ENCODE peak calls at places on chromosomes 3 and 15, in ten cellular contexts. W is IMR-90, T is H1, P is body of pancreas, X is A549, R is GM12891, Q is ovary, S is lower leg skin, C is Peyer's patch, F is sigmoid colon. Y is an unnamed sample.

GRCh38 chr3:36380171-36381031 is at the start of gene STAC:
- DNase-seq in P (peak), F (no peak), X (peak), S (peak), T (no peak), Q (peak), R (no peak), C (no peak), W (no peak), Y (peak)

GRCh38 chr3:102687851-102688555 is 253.2 kb downstream of the ZPLD1 start:
- DNase-seq in T (peak), P (no peak), Q (no peak), F (no peak), W (no peak), S (no peak), R (no peak), C (no peak), X (no peak), Y (no peak)

GRCh38 chr3:11245276-11245675 is 26.9 kb upstream of the ATG7 start:
- DNase-seq in S (no peak), Q (no peak), R (no peak), T (no peak), W (no peak), X (no peak), C (no peak), F (no peak), P (no peak), Y (no peak)

GRCh38 chr3:11452988-11453847 is 181.0 kb downstream of the ATG7 start:
- DNase-seq in C (no peak), Q (no peak), F (no peak), P (no peak), R (no peak), S (no peak), W (peak), X (no peak), T (no peak), Y (no peak)

GRCh38 chr3:101978348-101978747 is 129.0 kb downstream of the NFKBIZ start:
- DNase-seq in T (no peak), W (no peak), X (no peak), R (no peak), C (no peak), S (no peak), F (no peak), P (no peak), Q (no peak), Y (no peak)

GRCh38 chr15:40282870-40283614 is at the start of gene ANKRD63:
- DNase-seq in T (no peak), S (no peak), Q (no peak), C (peak), X (no peak), W (no peak), P (no peak), R (peak), F (no peak), Y (no peak)

GRCh38 chr3:115146032-115146417 is 1.1 kb downstream of the ZBTB20 start:
- DNase-seq in F (peak), X (peak), T (no peak), Q (peak), S (peak), P (peak), C (peak), R (no peak), W (peak), Y (peak)

GRCh38 chr3:33758874-33759273 is 39.6 kb upstream of the PDCD6IP start:
- DNase-seq in Q (no peak), W (no peak), C (no peak), X (no peak), T (no peak), R (no peak), F (no peak), P (no peak), S (no peak), Y (no peak)

GRCh38 chr3:88032245-88032644 is 26.6 kb downstream of the CGGBP1 start:
- DNase-seq in W (peak), R (no peak), Q (no peak), X (no peak), S (no peak), F (no peak), P (no peak), C (no peak), T (no peak), Y (no peak)

GRCh38 chr15:70061086-70061370 is 36.7 kb downstream of the TLE3 start:
- DNase-seq in X (no peak), Q (no peak), R (no peak), C (no peak), S (no peak), F (no peak), T (no peak), P (no peak), W (no peak), Y (no peak)

GRCh38 chr3:94137377-94137776 is 74.5 kb downstream of the NSUN3 start:
- DNase-seq in X (no peak), C (no peak), F (no peak), Q (no peak), S (no peak), W (no peak), T (no peak), P (no peak), R (no peak), Y (no peak)

GRCh38 chr15:82849556-82850241 is 40.3 kb downstream of the WHAMM start:
- DNase-seq in C (peak), P (peak), Q (peak), R (peak), F (peak), W (peak), T (peak), X (peak), S (peak), Y (peak)

GRCh38 chr15:58309993-58310928 is 121.5 kb upstream of the LIPC start:
- DNase-seq in F (peak), C (no peak), T (no peak), X (no peak), P (no peak), W (no peak), S (no peak), R (no peak), Q (no peak), Y (peak)

GRCh38 chr3:195065864-195066185 is 205.1 kb downstream of the XXYLT1 start:
- DNase-seq in F (peak), Q (no peak), T (no peak), X (no peak), W (no peak), C (no peak), S (no peak), R (no peak), P (peak), Y (no peak)

GRCh38 chr15:93803406-93803805 is 428.0 kb upstream of the MCTP2 start:
- DNase-seq in S (no peak), F (no peak), R (no peak), P (no peak), C (no peak), W (no peak), T (no peak), Q (no peak), X (no peak), Y (no peak)

GRCh38 chr3:156307704-156308103 is 187.3 kb downstream of the KCNAB1 start:
- DNase-seq in Q (peak), C (no peak), R (no peak), X (no peak), T (no peak), S (no peak), W (peak), P (peak), F (peak), Y (peak)

GRCh38 chr3:108090066-108090700 is 648 bp downstream of the CD47 start:
- DNase-seq in C (peak), R (no peak), W (peak), T (no peak), F (peak), S (peak), P (peak), Q (no peak), X (peak), Y (peak)

GRCh38 chr3:57825116-57825515 is 69.0 kb downstream of the SLMAP start:
- DNase-seq in S (no peak), T (no peak), F (no peak), X (no peak), W (no peak), C (no peak), R (no peak), P (no peak), Q (no peak), Y (no peak)

GRCh38 chr3:141070229-141070628 is 19.1 kb downstream of the SPSB4 start:
- DNase-seq in X (no peak), W (no peak), F (no peak), Q (no peak), S (no peak), R (no peak), T (no peak), C (no peak), P (no peak), Y (no peak)

GRCh38 chr3:128557531-128558280 is 64.7 kb upstream of the GATA2 start:
- DNase-seq in T (no peak), X (no peak), S (no peak), C (no peak), F (peak), Q (no peak), R (no peak), W (no peak), P (no peak), Y (no peak)

GRCh38 chr3:98920166-98920565 is 18.7 kb upstream of the DCBLD2 start:
- DNase-seq in W (no peak), X (no peak), F (no peak), S (no peak), C (no peak), P (no peak), Q (no peak), R (no peak), T (no peak), Y (no peak)

GRCh38 chr3:42635111-42635510 is 18.4 kb upstream of the ZBTB47 start:
- DNase-seq in C (no peak), T (no peak), F (no peak), P (no peak), W (peak), S (no peak), X (peak), Q (no peak), R (no peak), Y (no peak)

GRCh38 chr15:40930430-40931299 is 1.5 kb downstream of the DLL4 start:
- DNase-seq in R (no peak), S (no peak), C (no peak), P (peak), X (peak), W (peak), T (no peak), Q (peak), F (no peak), Y (peak)

GRCh38 chr3:127441764-127442163 is 148.8 kb downstream of the TPRA1 start:
- DNase-seq in Q (no peak), S (peak), P (no peak), C (no peak), X (no peak), W (no peak), T (no peak), R (no peak), F (peak), Y (no peak)

GRCh38 chr15:39079296-39079834 is 501.5 kb upstream of the THBS1 start:
- DNase-seq in C (no peak), W (peak), F (no peak), T (no peak), P (no peak), R (no peak), S (no peak), X (peak), Q (no peak), Y (no peak)

GRCh38 chr3:39372831-39373230 is 10.3 kb upstream of the SLC25A38 start:
- DNase-seq in S (no peak), W (peak), Q (no peak), X (no peak), P (no peak), F (no peak), T (no peak), C (no peak), R (no peak), Y (no peak)

GRCh38 chr15:100060276-100060926 is 281.4 kb downstream of the ADAMTS17 start:
- DNase-seq in Q (no peak), C (no peak), F (no peak), W (peak), R (no peak), X (no peak), T (no peak), S (no peak), P (peak), Y (no peak)

GRCh38 chr3:122572940-122573412 is 4.5 kb upstream of the PARP15 start:
- DNase-seq in C (peak), W (peak), F (no peak), Q (no peak), X (peak), P (peak), R (no peak), T (peak), S (no peak), Y (peak)

GRCh38 chr15:90902996-90903732 is at the start of gene MAN2A2:
- DNase-seq in Q (peak), X (peak), R (peak), S (peak), F (no peak), P (peak), W (peak), C (peak), T (no peak), Y (peak)

GRCh38 chr3:17125738-17126137 is 241.0 kb downstream of the PLCL2 start:
- DNase-seq in T (no peak), P (no peak), Q (no peak), C (no peak), W (no peak), R (no peak), X (no peak), F (no peak), S (peak), Y (no peak)

GRCh38 chr3:187210091-187210490 is 12.8 kb downstream of the RTP1 start:
- DNase-seq in P (no peak), F (no peak), T (no peak), S (no peak), X (no peak), C (no peak), W (no peak), R (no peak), Q (no peak), Y (no peak)

GRCh38 chr15:58483316-58483715 is 51.5 kb downstream of the LIPC start:
- DNase-seq in Q (no peak), T (no peak), X (no peak), C (no peak), S (no peak), R (no peak), W (no peak), F (no peak), P (no peak), Y (no peak)

GRCh38 chr3:32237670-32238026 is 832 bp upstream of the CMTM8 start:
- DNase-seq in R (no peak), T (no peak), W (no peak), P (no peak), Q (no peak), F (no peak), S (no peak), X (no peak), C (no peak), Y (no peak)

GRCh38 chr3:21390856-21391255 is 360.2 kb downstream of the ZNF385D start:
- DNase-seq in S (no peak), T (no peak), P (no peak), W (no peak), F (no peak), Q (no peak), R (no peak), X (no peak), C (no peak), Y (no peak)

GRCh38 chr3:187209501-187209900 is 12.2 kb downstream of the RTP1 start:
- DNase-seq in W (no peak), S (no peak), T (no peak), P (no peak), C (no peak), Q (no peak), X (no peak), F (no peak), R (no peak), Y (no peak)

GRCh38 chr15:94206463-94207167 is 24.7 kb upstream of the MCTP2 start:
- DNase-seq in C (no peak), W (peak), X (no peak), F (no peak), T (no peak), S (no peak), R (no peak), P (no peak), Q (no peak), Y (no peak)

GRCh38 chr3:120742198-120743080 is at the start of the genes GTF2E1 and RABL3:
- DNase-seq in R (peak), W (peak), F (peak), S (peak), T (peak), P (peak), C (peak), Q (peak), X (peak), Y (peak)
- TF ChIP-seq POLR2A in R (peak), W (peak), F (peak), S (no peak), T (peak), P (peak), C (peak), Q (peak), X (peak), Y (peak)

DNA sequence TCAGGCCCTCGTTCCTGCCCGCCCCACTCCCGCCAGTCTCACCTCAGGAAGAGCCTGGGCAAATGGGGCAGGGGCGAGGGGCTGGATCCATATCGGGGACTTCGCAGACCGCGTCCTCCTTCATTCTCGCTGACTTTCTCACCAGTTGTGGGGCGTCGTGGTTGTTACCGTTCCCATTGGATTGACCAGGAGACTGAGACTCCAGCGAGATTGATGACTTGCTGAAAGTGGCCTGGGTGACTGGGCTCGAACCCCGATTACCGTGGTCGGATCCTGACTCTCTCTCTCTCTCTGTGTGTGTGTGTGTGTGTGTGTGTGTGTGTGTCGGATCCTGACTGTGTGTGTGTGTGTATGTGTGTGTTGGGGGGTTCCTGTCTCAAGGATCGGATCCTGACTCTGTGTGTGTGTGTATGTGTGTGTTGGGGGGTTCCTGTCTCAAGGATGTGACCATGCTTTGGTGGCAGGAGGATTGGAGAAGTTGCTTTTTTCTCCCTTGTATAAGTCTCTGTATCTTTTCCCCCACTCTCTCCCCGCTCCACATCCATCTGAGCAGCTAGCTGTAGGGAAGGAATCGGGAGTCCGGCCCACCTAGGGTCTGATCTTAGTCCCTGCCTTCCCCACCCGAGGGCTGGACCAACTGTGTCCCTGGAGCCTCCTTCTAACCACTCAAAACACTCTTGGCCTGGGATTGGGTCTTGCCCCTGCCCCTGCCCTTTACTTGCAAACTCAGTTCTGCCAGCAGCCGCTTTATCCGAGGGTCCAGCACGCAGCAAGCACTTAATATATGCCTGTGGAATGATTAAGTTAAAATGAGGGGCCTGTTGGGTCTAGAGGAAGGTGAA is 605 bp downstream of the PLEKHO2 start:
- DNase-seq in P (no peak), R (no peak), W (peak), Q (no peak), C (no peak), T (no peak), S (no peak), F (peak), X (peak), Y (peak)
- TF ChIP-seq POLR2A in P (no peak), R (no peak), W (no peak), Q (no peak), C (no peak), T (no peak), S (no peak), F (no peak), X (no peak), Y (no peak)

DNA sequence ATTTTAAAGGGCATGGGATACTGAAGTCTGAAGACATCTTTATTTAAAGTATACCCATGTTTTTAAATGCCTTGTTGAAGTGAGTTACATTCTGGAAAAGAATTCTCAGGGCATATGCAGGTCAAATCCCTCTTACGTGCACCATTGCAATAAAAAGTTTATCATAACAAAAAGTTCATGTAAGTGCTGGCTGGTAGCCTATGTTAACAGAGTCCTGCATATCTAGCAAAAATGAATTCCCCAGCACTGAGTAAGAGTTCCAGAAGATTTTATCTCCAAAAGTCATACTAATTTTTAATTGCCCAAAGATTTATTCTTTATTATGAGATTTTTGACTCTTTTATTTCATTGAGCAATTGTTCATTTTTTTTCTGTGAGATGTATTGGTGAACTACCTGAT is 104.7 kb upstream of the ROBO1 start:
- DNase-seq in Q (no peak), R (no peak), C (no peak), W (peak), P (no peak), S (no peak), X (peak), F (no peak), T (no peak), Y (no peak)
- TF ChIP-seq POLR2A in Q (no peak), R (no peak), C (no peak), W (no peak), P (no peak), S (no peak), X (no peak), F (no peak), T (no peak), Y (no peak)

GRCh38 chr15:101307048-101307896 is 12.2 kb upstream of the SNRPA1 start:
- DNase-seq in W (no peak), C (no peak), Q (no peak), S (peak), F (peak), T (no peak), R (no peak), X (no peak), P (peak), Y (no peak)

GRCh38 chr15:101307897-101308603 is 13.0 kb upstream of the SNRPA1 start:
- DNase-seq in W (no peak), X (no peak), T (no peak), R (no peak), C (no peak), S (peak), F (peak), Q (no peak), P (no peak), Y (no peak)

GRCh38 chr15:101305820-101306255 is 10.8 kb upstream of the SNRPA1 start:
- DNase-seq in F (no peak), Q (no peak), T (no peak), W (no peak), X (no peak), P (no peak), C (no peak), S (peak), R (no peak), Y (no peak)

GRCh38 chr15:101306341-101307047 is 11.4 kb upstream of the SNRPA1 start:
- DNase-seq in T (no peak), Q (no peak), F (no peak), P (peak), W (no peak), R (no peak), X (no peak), S (peak), C (no peak), Y (peak)

DNA sequence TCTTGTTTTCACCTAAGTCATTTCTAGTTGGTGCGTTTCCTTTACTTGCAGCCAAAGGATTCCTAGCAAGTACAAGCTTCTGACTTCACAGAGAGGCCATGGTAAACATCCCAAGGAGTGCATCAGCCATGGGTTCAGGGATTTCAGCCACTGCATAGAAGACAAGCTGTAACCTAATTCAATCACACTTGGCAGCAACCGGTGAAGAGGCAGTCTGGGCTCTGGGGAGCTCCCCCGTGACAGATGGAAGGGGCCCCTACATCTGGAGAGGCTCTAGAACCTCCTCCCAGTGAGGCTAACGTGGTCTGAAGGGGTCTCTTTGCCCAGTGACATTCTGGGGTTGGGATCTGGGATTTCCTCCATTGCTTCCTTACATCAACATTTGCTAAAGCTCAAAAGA is 8.4 kb upstream of the SNRPA1 start:
- DNase-seq in C (no peak), W (no peak), S (peak), R (no peak), X (no peak), F (no peak), T (no peak), Q (no peak), P (no peak), Y (no peak)
- TF ChIP-seq POLR2A in C (no peak), W (no peak), S (no peak), R (no peak), X (no peak), F (no peak), T (no peak), Q (no peak), P (no peak), Y (no peak)

GRCh38 chr3:50259432-50260026 is 9.4 kb upstream of the SEMA3B start:
- DNase-seq in X (no peak), W (no peak), C (no peak), R (no peak), Q (no peak), S (peak), P (no peak), F (peak), T (no peak), Y (no peak)
- TF ChIP-seq POLR2A in X (no peak), W (no peak), C (no peak), R (no peak), Q (no peak), S (no peak), P (no peak), F (no peak), T (no peak), Y (no peak)

GRCh38 chr15:67120839-67121540 is 55.6 kb downstream of the SMAD3 start:
- DNase-seq in F (peak), P (peak), Q (peak), R (peak), X (peak), W (peak), C (peak), T (no peak), S (peak), Y (peak)
- TF ChIP-seq POLR2A in F (no peak), P (peak), Q (peak), R (no peak), X (no peak), W (peak), C (no peak), T (no peak), S (no peak), Y (no peak)

Y was measured in adrenal gland.